ENCODE peak calls at places on chromosomes 2 and 18, in eight cellular contexts. One of them, this sample, is unnamed.
A peak's percentile ranks its signal among the peaks of the same experiment; 100 is the strongest.

GRCh38 chr2:118593257-118593656 is 254.2 kb downstream of the EN1 start:
- DNase-seq in activated CD8-positive, alpha-beta memory T cell treated with anti-CD3 and anti-CD28 coated beads, Interleukin-2, amount 50 U/mL, for 48 hours: no peak
- DNase-seq in endothelial cell: no peak
- DNase-seq in activated CD4-positive, alpha-beta T cell treated with anti-CD3 and anti-CD28 coated beads for 24 hours: no peak
- DNase-seq in M059J: no peak
- DNase-seq in substantia nigra: no peak
- DNase-seq in AG09319: no peak
- DNase-seq in NCI-H748 treated with DMSO at 0.1 percent for 48 hours: no peak
- DNase-seq in this sample: no peak

GRCh38 chr2:101040072-101040471 is 38.0 kb downstream of the RPL31 start:
- DNase-seq in activated CD8-positive, alpha-beta memory T cell treated with anti-CD3 and anti-CD28 coated beads, Interleukin-2, amount 50 U/mL, for 48 hours: no peak
- DNase-seq in endothelial cell: no peak
- DNase-seq in activated CD4-positive, alpha-beta T cell treated with anti-CD3 and anti-CD28 coated beads for 24 hours: no peak
- DNase-seq in M059J: no peak
- DNase-seq in substantia nigra: no peak
- DNase-seq in AG09319: no peak
- DNase-seq in NCI-H748 treated with DMSO at 0.1 percent for 48 hours: no peak
- DNase-seq in this sample: no peak

GRCh38 chr2:18645315-18645714 is 55.9 kb upstream of the NT5C1B start:
- DNase-seq in activated CD8-positive, alpha-beta memory T cell treated with anti-CD3 and anti-CD28 coated beads, Interleukin-2, amount 50 U/mL, for 48 hours: no peak
- DNase-seq in endothelial cell: no peak
- DNase-seq in activated CD4-positive, alpha-beta T cell treated with anti-CD3 and anti-CD28 coated beads for 24 hours: no peak
- DNase-seq in M059J: peak; percentile 37
- DNase-seq in substantia nigra: no peak
- DNase-seq in AG09319: no peak
- DNase-seq in NCI-H748 treated with DMSO at 0.1 percent for 48 hours: no peak
- DNase-seq in this sample: no peak

GRCh38 chr2:10537522-10538195 is 89.5 kb upstream of the ODC1 start:
- DNase-seq in activated CD8-positive, alpha-beta memory T cell treated with anti-CD3 and anti-CD28 coated beads, Interleukin-2, amount 50 U/mL, for 48 hours: no peak
- DNase-seq in endothelial cell: no peak
- DNase-seq in activated CD4-positive, alpha-beta T cell treated with anti-CD3 and anti-CD28 coated beads for 24 hours: no peak
- DNase-seq in M059J: no peak
- DNase-seq in substantia nigra: no peak
- DNase-seq in AG09319: no peak
- DNase-seq in NCI-H748 treated with DMSO at 0.1 percent for 48 hours: no peak
- DNase-seq in this sample: no peak

GRCh38 chr2:233063269-233063975 is 3.3 kb downstream of the INPP5D start:
- DNase-seq in activated CD8-positive, alpha-beta memory T cell treated with anti-CD3 and anti-CD28 coated beads, Interleukin-2, amount 50 U/mL, for 48 hours: peak; percentile 62
- DNase-seq in endothelial cell: no peak
- DNase-seq in activated CD4-positive, alpha-beta T cell treated with anti-CD3 and anti-CD28 coated beads for 24 hours: no peak
- DNase-seq in M059J: no peak
- DNase-seq in substantia nigra: no peak
- DNase-seq in AG09319: no peak
- DNase-seq in NCI-H748 treated with DMSO at 0.1 percent for 48 hours: no peak
- DNase-seq in this sample: no peak

GRCh38 chr18:40949138-40949949 is 1005.7 kb upstream of the PIK3C3 start:
- DNase-seq in activated CD8-positive, alpha-beta memory T cell treated with anti-CD3 and anti-CD28 coated beads, Interleukin-2, amount 50 U/mL, for 48 hours: no peak
- DNase-seq in endothelial cell: no peak
- DNase-seq in activated CD4-positive, alpha-beta T cell treated with anti-CD3 and anti-CD28 coated beads for 24 hours: no peak
- DNase-seq in M059J: peak; percentile 35
- DNase-seq in substantia nigra: no peak
- DNase-seq in AG09319: no peak
- DNase-seq in NCI-H748 treated with DMSO at 0.1 percent for 48 hours: peak; percentile 92
- DNase-seq in this sample: no peak

GRCh38 chr2:231132126-231132525 is 7.3 kb upstream of the HTR2B start:
- DNase-seq in activated CD8-positive, alpha-beta memory T cell treated with anti-CD3 and anti-CD28 coated beads, Interleukin-2, amount 50 U/mL, for 48 hours: no peak
- DNase-seq in endothelial cell: no peak
- DNase-seq in activated CD4-positive, alpha-beta T cell treated with anti-CD3 and anti-CD28 coated beads for 24 hours: no peak
- DNase-seq in M059J: peak; percentile 74
- DNase-seq in substantia nigra: no peak
- DNase-seq in AG09319: no peak
- DNase-seq in NCI-H748 treated with DMSO at 0.1 percent for 48 hours: no peak
- DNase-seq in this sample: no peak

GRCh38 chr2:178279142-178279541 is 84.8 kb downstream of the OSBPL6 start:
- DNase-seq in activated CD8-positive, alpha-beta memory T cell treated with anti-CD3 and anti-CD28 coated beads, Interleukin-2, amount 50 U/mL, for 48 hours: no peak
- DNase-seq in endothelial cell: no peak
- DNase-seq in activated CD4-positive, alpha-beta T cell treated with anti-CD3 and anti-CD28 coated beads for 24 hours: no peak
- DNase-seq in M059J: peak; percentile 90
- DNase-seq in substantia nigra: no peak
- DNase-seq in AG09319: peak; percentile 35
- DNase-seq in NCI-H748 treated with DMSO at 0.1 percent for 48 hours: no peak
- DNase-seq in this sample: no peak

GRCh38 chr2:14427982-14428567 is 204.4 kb upstream of the LRATD1 start:
- DNase-seq in activated CD8-positive, alpha-beta memory T cell treated with anti-CD3 and anti-CD28 coated beads, Interleukin-2, amount 50 U/mL, for 48 hours: no peak
- DNase-seq in endothelial cell: no peak
- DNase-seq in activated CD4-positive, alpha-beta T cell treated with anti-CD3 and anti-CD28 coated beads for 24 hours: no peak
- DNase-seq in M059J: peak; percentile 2
- DNase-seq in substantia nigra: peak; percentile 5
- DNase-seq in AG09319: peak; percentile 15
- DNase-seq in NCI-H748 treated with DMSO at 0.1 percent for 48 hours: no peak
- DNase-seq in this sample: no peak

GRCh38 chr2:166242309-166242708 is 114.5 kb upstream of the SCN1A start:
- DNase-seq in activated CD8-positive, alpha-beta memory T cell treated with anti-CD3 and anti-CD28 coated beads, Interleukin-2, amount 50 U/mL, for 48 hours: no peak
- DNase-seq in endothelial cell: no peak
- DNase-seq in activated CD4-positive, alpha-beta T cell treated with anti-CD3 and anti-CD28 coated beads for 24 hours: no peak
- DNase-seq in M059J: no peak
- DNase-seq in substantia nigra: no peak
- DNase-seq in AG09319: no peak
- DNase-seq in NCI-H748 treated with DMSO at 0.1 percent for 48 hours: no peak
- DNase-seq in this sample: no peak

GRCh38 chr2:216370961-216371633 is 1.2 kb downstream of the MARCHF4 start:
- DNase-seq in activated CD8-positive, alpha-beta memory T cell treated with anti-CD3 and anti-CD28 coated beads, Interleukin-2, amount 50 U/mL, for 48 hours: no peak
- DNase-seq in endothelial cell: peak; percentile 34
- DNase-seq in activated CD4-positive, alpha-beta T cell treated with anti-CD3 and anti-CD28 coated beads for 24 hours: no peak
- DNase-seq in M059J: peak; percentile 21
- DNase-seq in substantia nigra: no peak
- DNase-seq in AG09319: no peak
- DNase-seq in NCI-H748 treated with DMSO at 0.1 percent for 48 hours: peak; percentile 18
- DNase-seq in this sample: no peak

GRCh38 chr2:39469807-39470206 is 32.7 kb upstream of the MAP4K3 start:
- DNase-seq in activated CD8-positive, alpha-beta memory T cell treated with anti-CD3 and anti-CD28 coated beads, Interleukin-2, amount 50 U/mL, for 48 hours: no peak
- DNase-seq in endothelial cell: no peak
- DNase-seq in activated CD4-positive, alpha-beta T cell treated with anti-CD3 and anti-CD28 coated beads for 24 hours: no peak
- DNase-seq in M059J: peak; percentile 58
- DNase-seq in substantia nigra: no peak
- DNase-seq in AG09319: no peak
- DNase-seq in NCI-H748 treated with DMSO at 0.1 percent for 48 hours: no peak
- DNase-seq in this sample: no peak

GRCh38 chr2:61282104-61282590 is 120.2 kb downstream of the C2orf74 start:
- DNase-seq in activated CD8-positive, alpha-beta memory T cell treated with anti-CD3 and anti-CD28 coated beads, Interleukin-2, amount 50 U/mL, for 48 hours: no peak
- DNase-seq in endothelial cell: no peak
- DNase-seq in activated CD4-positive, alpha-beta T cell treated with anti-CD3 and anti-CD28 coated beads for 24 hours: no peak
- DNase-seq in M059J: no peak
- DNase-seq in substantia nigra: no peak
- DNase-seq in AG09319: no peak
- DNase-seq in NCI-H748 treated with DMSO at 0.1 percent for 48 hours: no peak
- DNase-seq in this sample: no peak

GRCh38 chr2:85436836-85437487 is 18.4 kb downstream of the SH2D6 start:
- DNase-seq in activated CD8-positive, alpha-beta memory T cell treated with anti-CD3 and anti-CD28 coated beads, Interleukin-2, amount 50 U/mL, for 48 hours: no peak
- DNase-seq in endothelial cell: no peak
- DNase-seq in activated CD4-positive, alpha-beta T cell treated with anti-CD3 and anti-CD28 coated beads for 24 hours: no peak
- DNase-seq in M059J: no peak
- DNase-seq in substantia nigra: peak; percentile 41
- DNase-seq in AG09319: no peak
- DNase-seq in NCI-H748 treated with DMSO at 0.1 percent for 48 hours: no peak
- DNase-seq in this sample: no peak

GRCh38 chr2:217555075-217555876 is 447.5 kb downstream of the TNS1 start:
- DNase-seq in activated CD8-positive, alpha-beta memory T cell treated with anti-CD3 and anti-CD28 coated beads, Interleukin-2, amount 50 U/mL, for 48 hours: no peak
- DNase-seq in endothelial cell: no peak
- DNase-seq in activated CD4-positive, alpha-beta T cell treated with anti-CD3 and anti-CD28 coated beads for 24 hours: no peak
- DNase-seq in M059J: peak; percentile 26
- DNase-seq in substantia nigra: no peak
- DNase-seq in AG09319: no peak
- DNase-seq in NCI-H748 treated with DMSO at 0.1 percent for 48 hours: no peak
- DNase-seq in this sample: no peak

GRCh38 chr2:121375621-121376159 is 90.7 kb upstream of the TFCP2L1 start:
- DNase-seq in activated CD8-positive, alpha-beta memory T cell treated with anti-CD3 and anti-CD28 coated beads, Interleukin-2, amount 50 U/mL, for 48 hours: no peak
- DNase-seq in endothelial cell: no peak
- DNase-seq in activated CD4-positive, alpha-beta T cell treated with anti-CD3 and anti-CD28 coated beads for 24 hours: no peak
- DNase-seq in M059J: no peak
- DNase-seq in substantia nigra: no peak
- DNase-seq in AG09319: no peak
- DNase-seq in NCI-H748 treated with DMSO at 0.1 percent for 48 hours: no peak
- DNase-seq in this sample: no peak

GRCh38 chr2:232887171-232887850 is 17.2 kb downstream of the SNORC start:
- DNase-seq in activated CD8-positive, alpha-beta memory T cell treated with anti-CD3 and anti-CD28 coated beads, Interleukin-2, amount 50 U/mL, for 48 hours: peak; percentile 40
- DNase-seq in endothelial cell: no peak
- DNase-seq in activated CD4-positive, alpha-beta T cell treated with anti-CD3 and anti-CD28 coated beads for 24 hours: no peak
- DNase-seq in M059J: no peak
- DNase-seq in substantia nigra: no peak
- DNase-seq in AG09319: no peak
- DNase-seq in NCI-H748 treated with DMSO at 0.1 percent for 48 hours: no peak
- DNase-seq in this sample: no peak

This sample was measured in head of caudate nucleus.